ENCODE peak calls at places on chromosomes 4 and X, in seven cellular contexts. One of them, this sample, is unnamed.

GRCh38 chr4:1079711-1080265 is 33.6 kb downstream of the RNF212 start:
- DNase-seq in OCI-LY7: no peak
- DNase-seq in CD8-positive, alpha-beta memory T cell: no peak
- DNase-seq in mucosa of descending colon: no peak
- DNase-seq in fibroblast of the aortic adventitia: no peak
- DNase-seq in AG09309: no peak
- DNase-seq in Jurkat, Clone E6-1: no peak
- DNase-seq in this sample: no peak

GRCh38 chr4:109211671-109212070 is 90.8 kb downstream of the COL25A1 start:
- DNase-seq in OCI-LY7: no peak
- DNase-seq in CD8-positive, alpha-beta memory T cell: no peak
- DNase-seq in mucosa of descending colon: no peak
- DNase-seq in fibroblast of the aortic adventitia: peak
- DNase-seq in AG09309: no peak
- DNase-seq in Jurkat, Clone E6-1: no peak
- DNase-seq in this sample: no peak

GRCh38 chrX:19382500-19383145 is 38.9 kb downstream of the PDHA1 start:
- DNase-seq in OCI-LY7: peak
- DNase-seq in CD8-positive, alpha-beta memory T cell: peak
- DNase-seq in mucosa of descending colon: peak
- DNase-seq in fibroblast of the aortic adventitia: peak
- DNase-seq in AG09309: no peak
- DNase-seq in Jurkat, Clone E6-1: peak
- DNase-seq in this sample: peak

GRCh38 chr4:1216869-1217294 is 32.0 kb downstream of the CTBP1 start:
- DNase-seq in OCI-LY7: peak
- DNase-seq in CD8-positive, alpha-beta memory T cell: peak
- DNase-seq in mucosa of descending colon: no peak
- DNase-seq in fibroblast of the aortic adventitia: no peak
- DNase-seq in AG09309: no peak
- DNase-seq in Jurkat, Clone E6-1: peak
- DNase-seq in this sample: no peak

GRCh38 chrX:101460669-101461068 is 24.6 kb upstream of the ARMCX4 start:
- DNase-seq in OCI-LY7: no peak
- DNase-seq in CD8-positive, alpha-beta memory T cell: no peak
- DNase-seq in mucosa of descending colon: no peak
- DNase-seq in fibroblast of the aortic adventitia: no peak
- DNase-seq in AG09309: no peak
- DNase-seq in Jurkat, Clone E6-1: no peak
- DNase-seq in this sample: no peak

GRCh38 chr4:28373601-28374000 is 1513.0 kb downstream of the STIM2 start:
- DNase-seq in OCI-LY7: no peak
- DNase-seq in CD8-positive, alpha-beta memory T cell: no peak
- DNase-seq in mucosa of descending colon: no peak
- DNase-seq in fibroblast of the aortic adventitia: peak
- DNase-seq in AG09309: no peak
- DNase-seq in Jurkat, Clone E6-1: no peak
- DNase-seq in this sample: no peak

GRCh38 chrX:119292445-119292844 is 56.4 kb downstream of the PGRMC1 start:
- DNase-seq in OCI-LY7: no peak
- DNase-seq in CD8-positive, alpha-beta memory T cell: no peak
- DNase-seq in mucosa of descending colon: no peak
- DNase-seq in fibroblast of the aortic adventitia: no peak
- DNase-seq in AG09309: no peak
- DNase-seq in Jurkat, Clone E6-1: no peak
- DNase-seq in this sample: no peak

GRCh38 chr4:135277980-135278315 is 1076.4 kb upstream of the PABPC4L start:
- DNase-seq in OCI-LY7: no peak
- DNase-seq in CD8-positive, alpha-beta memory T cell: no peak
- DNase-seq in mucosa of descending colon: no peak
- DNase-seq in fibroblast of the aortic adventitia: no peak
- DNase-seq in AG09309: no peak
- DNase-seq in Jurkat, Clone E6-1: no peak
- DNase-seq in this sample: no peak

GRCh38 chr4:127856485-127857447 is 23.9 kb upstream of the PLK4 start:
- DNase-seq in OCI-LY7: no peak
- DNase-seq in CD8-positive, alpha-beta memory T cell: no peak
- DNase-seq in mucosa of descending colon: no peak
- DNase-seq in fibroblast of the aortic adventitia: peak
- DNase-seq in AG09309: peak
- DNase-seq in Jurkat, Clone E6-1: no peak
- DNase-seq in this sample: no peak

GRCh38 chr4:103008875-103009729 is 10.4 kb downstream of the SLC9B1 start:
- DNase-seq in OCI-LY7: peak
- DNase-seq in CD8-positive, alpha-beta memory T cell: no peak
- DNase-seq in mucosa of descending colon: peak
- DNase-seq in fibroblast of the aortic adventitia: peak
- DNase-seq in AG09309: peak
- DNase-seq in Jurkat, Clone E6-1: peak
- DNase-seq in this sample: no peak

GRCh38 chr4:38857354-38858096 is 908 bp upstream of the TLR6 start:
- DNase-seq in OCI-LY7: peak
- DNase-seq in CD8-positive, alpha-beta memory T cell: no peak
- DNase-seq in mucosa of descending colon: peak
- DNase-seq in fibroblast of the aortic adventitia: peak
- DNase-seq in AG09309: peak
- DNase-seq in Jurkat, Clone E6-1: no peak
- DNase-seq in this sample: peak

GRCh38 chr4:675036-675804 is 878 bp downstream of the MYL5 start:
- DNase-seq in OCI-LY7: peak
- DNase-seq in CD8-positive, alpha-beta memory T cell: no peak
- DNase-seq in mucosa of descending colon: peak
- DNase-seq in fibroblast of the aortic adventitia: peak
- DNase-seq in AG09309: no peak
- DNase-seq in Jurkat, Clone E6-1: no peak
- DNase-seq in this sample: peak

GRCh38 chr4:8614365-8615193 is 22.0 kb downstream of the CPZ start:
- DNase-seq in OCI-LY7: no peak
- DNase-seq in CD8-positive, alpha-beta memory T cell: no peak
- DNase-seq in mucosa of descending colon: no peak
- DNase-seq in fibroblast of the aortic adventitia: no peak
- DNase-seq in AG09309: no peak
- DNase-seq in Jurkat, Clone E6-1: no peak
- DNase-seq in this sample: no peak

GRCh38 chr4:165367040-165367439 is 11.8 kb upstream of the CPE start:
- DNase-seq in OCI-LY7: no peak
- DNase-seq in CD8-positive, alpha-beta memory T cell: no peak
- DNase-seq in mucosa of descending colon: no peak
- DNase-seq in fibroblast of the aortic adventitia: peak
- DNase-seq in AG09309: no peak
- DNase-seq in Jurkat, Clone E6-1: no peak
- DNase-seq in this sample: no peak

GRCh38 chrX:20693071-20693470 is 426.4 kb upstream of the RPS6KA3 start:
- DNase-seq in OCI-LY7: no peak
- DNase-seq in CD8-positive, alpha-beta memory T cell: no peak
- DNase-seq in mucosa of descending colon: no peak
- DNase-seq in fibroblast of the aortic adventitia: peak
- DNase-seq in AG09309: no peak
- DNase-seq in Jurkat, Clone E6-1: no peak
- DNase-seq in this sample: no peak

GRCh38 chr4:138410266-138410665 is 168.1 kb upstream of the SLC7A11 start:
- DNase-seq in OCI-LY7: no peak
- DNase-seq in CD8-positive, alpha-beta memory T cell: no peak
- DNase-seq in mucosa of descending colon: no peak
- DNase-seq in fibroblast of the aortic adventitia: no peak
- DNase-seq in AG09309: no peak
- DNase-seq in Jurkat, Clone E6-1: no peak
- DNase-seq in this sample: peak

GRCh38 chrX:794311-794710 is 163.7 kb downstream of the SHOX start:
- DNase-seq in OCI-LY7: no peak
- DNase-seq in CD8-positive, alpha-beta memory T cell: no peak
- DNase-seq in mucosa of descending colon: no peak
- DNase-seq in fibroblast of the aortic adventitia: no peak
- DNase-seq in AG09309: no peak
- DNase-seq in Jurkat, Clone E6-1: no peak
- DNase-seq in this sample: no peak

GRCh38 chr4:105966046-105966445 is 70.8 kb downstream of the NPNT start:
- DNase-seq in OCI-LY7: no peak
- DNase-seq in CD8-positive, alpha-beta memory T cell: no peak
- DNase-seq in mucosa of descending colon: no peak
- DNase-seq in fibroblast of the aortic adventitia: peak
- DNase-seq in AG09309: peak
- DNase-seq in Jurkat, Clone E6-1: no peak
- DNase-seq in this sample: no peak

GRCh38 chrX:149718757-149719156 is 6.9 kb downstream of the MAGEA11 start:
- DNase-seq in OCI-LY7: no peak
- DNase-seq in CD8-positive, alpha-beta memory T cell: no peak
- DNase-seq in mucosa of descending colon: no peak
- DNase-seq in fibroblast of the aortic adventitia: no peak
- DNase-seq in AG09309: no peak
- DNase-seq in Jurkat, Clone E6-1: no peak
- DNase-seq in this sample: no peak

GRCh38 chr4:12703076-12703475 is 781.1 kb downstream of the RAB28 start:
- DNase-seq in OCI-LY7: no peak
- DNase-seq in CD8-positive, alpha-beta memory T cell: no peak
- DNase-seq in mucosa of descending colon: no peak
- DNase-seq in fibroblast of the aortic adventitia: no peak
- DNase-seq in AG09309: no peak
- DNase-seq in Jurkat, Clone E6-1: no peak
- DNase-seq in this sample: no peak

GRCh38 chr4:40200881-40201797 is 4.3 kb downstream of the RHOH start:
- DNase-seq in OCI-LY7: peak
- DNase-seq in CD8-positive, alpha-beta memory T cell: no peak
- DNase-seq in mucosa of descending colon: no peak
- DNase-seq in fibroblast of the aortic adventitia: no peak
- DNase-seq in AG09309: no peak
- DNase-seq in Jurkat, Clone E6-1: no peak
- DNase-seq in this sample: no peak

GRCh38 chr4:147498031-147498700 is 17.3 kb downstream of the EDNRA start:
- DNase-seq in OCI-LY7: no peak
- DNase-seq in CD8-positive, alpha-beta memory T cell: no peak
- DNase-seq in mucosa of descending colon: no peak
- DNase-seq in fibroblast of the aortic adventitia: peak
- DNase-seq in AG09309: peak
- DNase-seq in Jurkat, Clone E6-1: no peak
- DNase-seq in this sample: no peak

DNA sequence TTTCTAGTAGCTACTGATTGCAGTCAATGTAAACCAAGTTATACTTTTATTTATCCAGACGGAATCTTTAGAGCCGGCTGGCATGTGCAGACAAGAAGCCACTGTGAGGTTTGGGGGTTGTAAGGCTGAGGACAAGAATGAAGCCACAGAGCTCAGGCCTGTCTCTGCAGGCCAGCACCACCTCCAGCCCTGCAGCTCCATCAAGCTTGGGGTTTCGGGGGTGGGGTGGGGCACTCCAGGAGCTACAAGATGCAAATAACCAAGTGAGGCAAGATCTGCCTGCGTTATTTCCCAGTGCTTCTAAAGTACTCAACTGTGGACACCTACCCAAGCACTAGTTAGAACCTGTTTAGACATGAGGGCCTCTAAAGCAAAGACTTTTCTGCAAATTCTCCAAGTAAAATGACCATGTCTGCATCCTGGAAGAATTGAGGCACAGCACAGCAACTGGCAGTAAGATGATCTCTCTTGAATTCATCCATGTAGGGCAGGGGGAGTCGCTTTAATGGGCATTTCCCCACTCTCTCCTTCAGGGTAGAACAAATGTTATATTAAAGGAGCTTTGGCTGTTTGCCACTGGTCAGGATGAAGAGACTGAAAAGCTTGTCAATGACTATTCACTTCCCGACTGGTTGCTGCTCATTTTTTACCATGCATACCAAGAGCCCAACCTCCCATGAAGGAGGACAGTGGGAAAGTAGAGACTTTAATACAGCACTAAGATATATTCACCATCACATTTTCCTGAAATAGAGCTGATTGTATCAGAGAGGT is 222.5 kb downstream of the MGST2 start:
- DNase-seq in OCI-LY7: no peak
- DNase-seq in CD8-positive, alpha-beta memory T cell: no peak
- DNase-seq in mucosa of descending colon: no peak
- DNase-seq in fibroblast of the aortic adventitia: no peak
- DNase-seq in AG09309: no peak
- DNase-seq in Jurkat, Clone E6-1: no peak
- DNase-seq in this sample: no peak
- H3K4me3 ChIP-seq in OCI-LY7: no peak
- H3K4me3 ChIP-seq in CD8-positive, alpha-beta memory T cell: no peak
- H3K4me3 ChIP-seq in mucosa of descending colon: no peak
- H3K4me3 ChIP-seq in fibroblast of the aortic adventitia: no peak
- H3K4me3 ChIP-seq in AG09309: no peak
- H3K4me3 ChIP-seq in Jurkat, Clone E6-1: no peak
- H3K4me3 ChIP-seq in this sample: no peak

DNA sequence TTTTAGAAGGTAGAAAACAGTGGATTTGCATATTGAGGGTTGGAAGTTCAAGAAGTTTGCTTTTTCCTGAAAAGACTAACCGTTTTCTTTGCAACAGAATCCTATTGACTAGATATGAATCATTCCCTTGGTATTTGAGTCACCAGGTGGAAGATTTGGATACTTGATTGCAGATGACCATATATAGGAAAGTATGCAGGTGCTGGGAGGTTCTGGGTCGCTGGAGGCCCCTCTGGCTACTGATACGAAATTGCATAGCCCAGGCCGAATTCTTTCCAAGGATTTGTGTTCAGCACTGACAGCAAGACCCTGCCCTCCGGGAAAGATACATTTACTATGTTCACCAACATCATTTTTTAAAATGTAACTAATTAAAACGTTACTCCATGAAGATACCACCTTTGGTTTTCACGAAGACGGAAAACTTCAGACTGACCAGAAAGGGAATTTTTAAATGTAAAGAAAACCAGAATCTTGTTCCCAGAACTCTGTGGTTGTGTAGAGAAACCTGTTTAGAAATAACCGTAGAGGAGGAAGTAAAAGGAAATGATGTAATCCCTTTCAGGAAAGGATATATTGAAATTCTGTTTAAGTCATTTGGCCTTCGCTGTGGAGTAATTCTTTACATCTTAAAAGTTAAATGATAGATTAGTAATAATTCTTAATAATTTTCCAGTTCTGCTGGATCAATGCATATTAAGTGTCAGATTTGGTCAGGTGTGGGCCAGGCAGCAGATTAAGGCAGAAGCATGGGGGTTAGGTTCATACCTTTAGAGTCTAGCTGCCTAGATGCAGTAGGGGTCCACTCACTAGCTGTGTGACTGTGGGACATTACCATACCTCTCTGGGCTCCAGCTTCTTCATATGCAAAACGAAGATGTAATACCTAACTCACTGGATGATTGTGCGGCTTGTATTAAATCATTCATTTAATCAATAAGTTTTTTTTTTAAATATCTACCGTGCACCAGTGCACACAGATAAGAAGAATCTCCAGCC is 1.1 kb downstream of the ANXA3 start:
- DNase-seq in OCI-LY7: no peak
- DNase-seq in CD8-positive, alpha-beta memory T cell: no peak
- DNase-seq in mucosa of descending colon: peak
- DNase-seq in fibroblast of the aortic adventitia: no peak
- DNase-seq in AG09309: no peak
- DNase-seq in Jurkat, Clone E6-1: no peak
- DNase-seq in this sample: no peak
- H3K4me3 ChIP-seq in OCI-LY7: no peak
- H3K4me3 ChIP-seq in CD8-positive, alpha-beta memory T cell: no peak
- H3K4me3 ChIP-seq in mucosa of descending colon: no peak
- H3K4me3 ChIP-seq in fibroblast of the aortic adventitia: peak
- H3K4me3 ChIP-seq in AG09309: no peak
- H3K4me3 ChIP-seq in Jurkat, Clone E6-1: no peak
- H3K4me3 ChIP-seq in this sample: peak

GRCh38 chr4:6643141-6643847 is 2.8 kb downstream of the MRFAP1 start:
- DNase-seq in OCI-LY7: no peak
- DNase-seq in CD8-positive, alpha-beta memory T cell: no peak
- DNase-seq in mucosa of descending colon: no peak
- DNase-seq in fibroblast of the aortic adventitia: no peak
- DNase-seq in AG09309: no peak
- DNase-seq in Jurkat, Clone E6-1: no peak
- DNase-seq in this sample: no peak
- H3K4me3 ChIP-seq in OCI-LY7: peak
- H3K4me3 ChIP-seq in CD8-positive, alpha-beta memory T cell: no peak
- H3K4me3 ChIP-seq in mucosa of descending colon: no peak
- H3K4me3 ChIP-seq in fibroblast of the aortic adventitia: peak
- H3K4me3 ChIP-seq in AG09309: no peak
- H3K4me3 ChIP-seq in Jurkat, Clone E6-1: no peak
- H3K4me3 ChIP-seq in this sample: peak

GRCh38 chr4:139553751-139554670 is 2.0 kb downstream of the SETD7 start:
- DNase-seq in OCI-LY7: no peak
- DNase-seq in CD8-positive, alpha-beta memory T cell: no peak
- DNase-seq in mucosa of descending colon: no peak
- DNase-seq in fibroblast of the aortic adventitia: no peak
- DNase-seq in AG09309: no peak
- DNase-seq in Jurkat, Clone E6-1: no peak
- DNase-seq in this sample: no peak
- H3K4me3 ChIP-seq in OCI-LY7: peak
- H3K4me3 ChIP-seq in CD8-positive, alpha-beta memory T cell: no peak
- H3K4me3 ChIP-seq in mucosa of descending colon: no peak
- H3K4me3 ChIP-seq in fibroblast of the aortic adventitia: peak
- H3K4me3 ChIP-seq in AG09309: peak
- H3K4me3 ChIP-seq in Jurkat, Clone E6-1: no peak
- H3K4me3 ChIP-seq in this sample: peak

This sample was measured in left ventricle myocardium inferior.